ENCODE peak calls at places on chromosomes 6 and 20, in seven cellular contexts. J is HT1080; Z is substantia nigra; T is stimulated activated CD8-positive, alpha-beta memory T cell treated with anti-CD3 and anti-CD28 coated beads, Interleukin-15, amount 100 ng/mL, for 24 hours; G is adipocyte; B is Panc1; W is lower lobe of right lung. M is an unnamed sample.
A peak's percentile ranks its signal among the peaks of the same experiment; 100 is the strongest.

GRCh38 chr6:156562019-156562418 is 215.2 kb upstream of the ARID1B start:
- DNase-seq in B (no peak), G (no peak), Z (no peak), J (no peak), W (no peak), T (no peak), M (no peak)

GRCh38 chr6:129598244-129599187 is 111.5 kb downstream of the ARHGAP18 start:
- DNase-seq in T (no peak), B (peak; percentile 63), Z (no peak), W (no peak), G (peak; percentile 89), J (peak; percentile 72), M (no peak)

GRCh38 chr20:43681468-43681942 is 14.6 kb downstream of the MYBL2 start:
- DNase-seq in T (no peak), W (no peak), Z (no peak), J (no peak), B (no peak), G (no peak), M (no peak)

GRCh38 chr20:35616465-35617396 is 1.1 kb downstream of the SPAG4 start:
- DNase-seq in G (peak; percentile 90), T (no peak), Z (no peak), B (peak; percentile 99), W (peak; percentile 93), J (peak; percentile 98), M (peak; percentile 99)

GRCh38 chr6:30556714-30556963 is 350 bp upstream of the GNL1 start:
- DNase-seq in Z (no peak), B (peak; percentile 75), G (no peak), W (peak; percentile 93), J (no peak), T (peak; percentile 63), M (peak; percentile 87)

GRCh38 chr6:40347571-40348011 is 239.6 kb downstream of the LRFN2 start:
- DNase-seq in B (no peak), Z (no peak), G (no peak), J (no peak), T (no peak), W (no peak), M (no peak)

GRCh38 chr20:48298851-48299484 is 513.7 kb upstream of the SULF2 start:
- DNase-seq in T (no peak), J (peak; percentile 84), W (no peak), Z (no peak), G (peak; percentile 91), B (peak; percentile 22), M (peak; percentile 73)

GRCh38 chr6:106770663-106771062 is 141.3 kb downstream of the QRSL1 start:
- DNase-seq in G (no peak), W (no peak), J (no peak), Z (no peak), T (no peak), B (no peak), M (no peak)

GRCh38 chr20:3406481-3407425 is 716 bp downstream of the DNAAF9 start:
- DNase-seq in T (no peak), J (peak; percentile 32), W (peak; percentile 48), B (no peak), Z (peak; percentile 18), G (peak; percentile 88), M (no peak)

GRCh38 chr6:7640607-7641577 is 50.9 kb downstream of the SNRNP48 start:
- DNase-seq in J (peak; percentile 93), B (no peak), W (no peak), T (no peak), Z (no peak), G (peak; percentile 65), M (peak; percentile 96)

GRCh38 chr6:3915076-3915791 is 66.1 kb downstream of the FAM50B start:
- DNase-seq in W (no peak), B (no peak), T (no peak), J (no peak), Z (no peak), G (no peak), M (no peak)

GRCh38 chr6:145244712-145245111 is 490.6 kb downstream of the EPM2A start:
- DNase-seq in G (no peak), Z (no peak), J (no peak), B (no peak), T (no peak), W (no peak), M (no peak)

GRCh38 chr20:46582648-46583047 is 32.2 kb upstream of the OCSTAMP start:
- DNase-seq in Z (no peak), T (no peak), B (no peak), W (no peak), G (no peak), J (no peak), M (no peak)

GRCh38 chr6:154605207-154605877 is 94.9 kb upstream of the CNKSR3 start:
- DNase-seq in B (no peak), T (no peak), Z (no peak), J (peak; percentile 58), G (no peak), W (no peak), M (no peak)

GRCh38 chr20:44566018-44566417 is 16.4 kb upstream of the PKIG start:
- DNase-seq in J (no peak), T (no peak), W (no peak), B (no peak), G (peak; percentile 39), Z (no peak), M (no peak)

M was measured in foreskin keratinocyte.